ENCODE peak calls at places on chromosomes 16 and 17, in nine cellular contexts. V, E, U, G, K, N, A, I and T are unnamed samples.

GRCh38 chr16:47777191-47777590 is 316.1 kb downstream of the PHKB start:
- DNase-seq in V (peak; percentile 26), E (no peak), U (no peak), G (no peak), K (no peak), N (no peak), A (peak; percentile 64), I (no peak), T (peak; percentile 78)

GRCh38 chr17:3875317-3875716 is 17.5 kb downstream of the CAMKK1 start:
- DNase-seq in V (no peak), E (no peak), U (no peak), G (no peak), K (no peak), N (no peak), A (no peak), I (no peak), T (no peak)

GRCh38 chr16:25501530-25502255 is 190.1 kb upstream of the HS3ST4 start:
- DNase-seq in V (no peak), E (no peak), U (no peak), G (no peak), K (no peak), N (no peak), A (no peak), I (no peak), T (no peak)

GRCh38 chr16:10607157-10607556 is 26.8 kb upstream of the EMP2 start:
- DNase-seq in V (no peak), E (no peak), U (no peak), G (no peak), K (no peak), N (no peak), A (no peak), I (no peak), T (no peak)

GRCh38 chr17:42039794-42040763 is 10.3 kb downstream of the C17orf113 start:
- DNase-seq in V (no peak), E (no peak), U (no peak), G (no peak), K (no peak), N (no peak), A (no peak), I (no peak), T (no peak)

GRCh38 chr17:54902611-54903010 is 2.0 kb downstream of the TOM1L1 start:
- DNase-seq in V (no peak), E (no peak), U (no peak), G (no peak), K (no peak), N (no peak), A (no peak), I (no peak), T (no peak)

GRCh38 chr17:17724307-17724921 is 43.2 kb downstream of the RAI1 start:
- DNase-seq in V (peak; percentile 61), E (no peak), U (no peak), G (peak; percentile 48), K (no peak), N (no peak), A (peak; percentile 58), I (no peak), T (no peak)

GRCh38 chr17:32626371-32626770 is 139.6 kb downstream of the CDK5R1 start:
- DNase-seq in V (no peak), E (no peak), U (no peak), G (no peak), K (no peak), N (no peak), A (no peak), I (no peak), T (no peak)

GRCh38 chr17:64190468-64190867 is 60.5 kb upstream of the ERN1 start:
- DNase-seq in V (no peak), E (no peak), U (no peak), G (peak; percentile 55), K (no peak), N (no peak), A (no peak), I (no peak), T (no peak)

GRCh38 chr17:83149761-83150251 is 70.4 kb downstream of the METRNL start:
- DNase-seq in V (peak; percentile 44), E (no peak), U (no peak), G (no peak), K (peak; percentile 58), N (no peak), A (no peak), I (no peak), T (peak; percentile 40)

GRCh38 chr17:71085238-71086033 is 916.1 kb downstream of the KCNJ2 start:
- DNase-seq in V (no peak), E (peak; percentile 13), U (no peak), G (peak; percentile 66), K (no peak), N (peak; percentile 22), A (no peak), I (peak; percentile 41), T (peak; percentile 16)

GRCh38 chr16:10589106-10589505 is 8.7 kb upstream of the EMP2 start:
- DNase-seq in V (no peak), E (no peak), U (no peak), G (no peak), K (no peak), N (no peak), A (no peak), I (no peak), T (no peak)

GRCh38 chr16:53962041-53962440 is 258.1 kb downstream of the FTO start:
- DNase-seq in V (no peak), E (no peak), U (no peak), G (no peak), K (no peak), N (no peak), A (no peak), I (no peak), T (no peak)

GRCh38 chr17:78793968-78794367 is 11.9 kb upstream of the CYTH1 start:
- DNase-seq in V (no peak), E (no peak), U (no peak), G (no peak), K (no peak), N (no peak), A (no peak), I (no peak), T (no peak)

GRCh38 chr16:58026705-58027340 is 1.3 kb downstream of the MMP15 start:
- DNase-seq in V (no peak), E (no peak), U (peak; percentile 27), G (no peak), K (no peak), N (peak; percentile 44), A (no peak), I (peak; percentile 72), T (no peak)

GRCh38 chr17:74529243-74529642 is 2.0 kb downstream of the CD300LB start:
- DNase-seq in V (no peak), E (no peak), U (no peak), G (no peak), K (peak; percentile 19), N (no peak), A (no peak), I (no peak), T (no peak)

GRCh38 chr16:67992661-67993206 is 6.5 kb downstream of the DPEP2 start:
- DNase-seq in V (no peak), E (no peak), U (no peak), G (no peak), K (no peak), N (no peak), A (no peak), I (no peak), T (no peak)

GRCh38 chr16:1152651-1153259 is at the start of gene CACNA1H:
- DNase-seq in V (no peak), E (no peak), U (peak; percentile 34), G (peak; percentile 63), K (no peak), N (no peak), A (no peak), I (no peak), T (no peak)

GRCh38 chr17:8173871-8174322 is 2.3 kb downstream of the TMEM107 start:
- DNase-seq in V (no peak), E (no peak), U (no peak), G (no peak), K (no peak), N (no peak), A (no peak), I (no peak), T (no peak)
- H3K4me3 ChIP-seq in V (peak overlapping the region; percentile 47), E (peak overlapping the region; percentile 10), U (peak overlapping the region; percentile 64), G (peak overlapping the region; percentile 63), K (peak overlapping the region; percentile 54), N (peak overlapping the region; percentile 27), A (peak overlapping the region; percentile 60), I (peak overlapping the region; percentile 14), T (peak overlapping the region; percentile 67)

GRCh38 chr16:78732693-78733092 is 633.2 kb downstream of the WWOX start:
- DNase-seq in V (no peak), E (no peak), U (no peak), G (no peak), K (no peak), N (no peak), A (no peak), I (no peak), T (no peak)

GRCh38 chr16:78729687-78730086 is 630.2 kb downstream of the WWOX start:
- DNase-seq in V (no peak), E (no peak), U (no peak), G (no peak), K (no peak), N (no peak), A (no peak), I (no peak), T (no peak)

GRCh38 chr16:78731785-78732184 is 632.3 kb downstream of the WWOX start:
- DNase-seq in V (no peak), E (no peak), U (no peak), G (no peak), K (no peak), N (no peak), A (no peak), I (no peak), T (no peak)

GRCh38 chr16:78727536-78727935 is 628.1 kb downstream of the WWOX start:
- DNase-seq in V (no peak), E (no peak), U (no peak), G (no peak), K (no peak), N (no peak), A (no peak), I (no peak), T (no peak)
- TF ChIP-seq CTCF in V (no peak), E (no peak), U (no peak), G (no peak), K (no peak), N (no peak), A (no peak), I (no peak), T (no peak)

GRCh38 chr16:86100205-86101134 is 201.5 kb downstream of the IRF8 start:
- DNase-seq in V (no peak), E (no peak), U (no peak), G (peak; percentile 90), K (peak; percentile 43), N (no peak), A (peak; percentile 25), I (no peak), T (no peak)
- H3K4me3 ChIP-seq in V (no peak overlapping the region), E (no peak overlapping the region), U (no peak overlapping the region), G (peak overlapping the region; percentile 33), K (no peak overlapping the region), N (no peak overlapping the region), A (no peak overlapping the region), I (no peak overlapping the region), T (no peak overlapping the region)

GRCh38 chr16:69319381-69319780 is 8.2 kb downstream of the VPS4A start:
- DNase-seq in V (no peak), E (no peak), U (no peak), G (no peak), K (no peak), N (no peak), A (no peak), I (no peak), T (no peak)
- TF ChIP-seq CTCF in V (no peak), E (no peak), U (no peak), G (no peak), K (no peak), N (no peak), A (no peak), I (no peak), T (no peak)